ENCODE peak calls at places on chromosome 4, in six cellular contexts. I is sigmoid colon, N is tibial nerve, C is GM12892, V is GM12891, S is esophagus squamous epithelium. A is an unnamed sample.

GRCh38 chr4:180828455-180829018 is 1414.7 kb upstream of the TENM3 start:
- DNase-seq in I (no peak), C (no peak), S (no peak), N (no peak), V (no peak), A (peak; percentile 42)

GRCh38 chr4:146158036-146158745 is 17.3 kb upstream of the LSM6 start:
- DNase-seq in I (no peak), V (no peak), C (no peak), N (no peak), S (no peak), A (no peak)

GRCh38 chr4:41428941-41429669 is 108.9 kb upstream of the LIMCH1 start:
- DNase-seq in C (no peak), I (no peak), S (no peak), V (no peak), N (no peak), A (no peak)

GRCh38 chr4:47836655-47837581 is 949 bp downstream of the CORIN start:
- DNase-seq in V (peak; percentile 56), C (peak; percentile 52), S (peak; percentile 1), N (peak; percentile 42), I (peak; percentile 89), A (peak; percentile 63)

GRCh38 chr4:86497131-86497530 is 97.0 kb upstream of the PTPN13 start:
- DNase-seq in N (no peak), I (no peak), S (no peak), V (no peak), C (no peak), A (no peak)

GRCh38 chr4:111788046-111788642 is 357.1 kb upstream of the FAM241A start:
- DNase-seq in I (no peak), S (no peak), C (no peak), V (no peak), N (no peak), A (no peak)

GRCh38 chr4:140137654-140138053 is 16.3 kb downstream of the MAML3 start:
- DNase-seq in V (no peak), S (no peak), N (no peak), I (no peak), C (no peak), A (no peak)

GRCh38 chr4:71697031-71697430 is 86.8 kb downstream of the GC start:
- DNase-seq in C (no peak), N (no peak), S (no peak), V (no peak), I (no peak), A (no peak)

GRCh38 chr4:142778430-142778829 is 67.7 kb downstream of the INPP4B start:
- DNase-seq in N (no peak), C (no peak), I (no peak), S (no peak), V (no peak), A (no peak)

GRCh38 chr4:56530269-56531148 is 24.9 kb downstream of the ARL9 start:
- DNase-seq in C (peak; percentile 62), V (peak; percentile 58), S (peak; percentile 23), I (peak; percentile 96), N (peak; percentile 74), A (peak; percentile 98)
- TF ChIP-seq POLR2A in C (no peak), V (no peak), S (no peak), I (peak; percentile 35), N (peak; percentile 55), A (peak; percentile 88)

DNA sequence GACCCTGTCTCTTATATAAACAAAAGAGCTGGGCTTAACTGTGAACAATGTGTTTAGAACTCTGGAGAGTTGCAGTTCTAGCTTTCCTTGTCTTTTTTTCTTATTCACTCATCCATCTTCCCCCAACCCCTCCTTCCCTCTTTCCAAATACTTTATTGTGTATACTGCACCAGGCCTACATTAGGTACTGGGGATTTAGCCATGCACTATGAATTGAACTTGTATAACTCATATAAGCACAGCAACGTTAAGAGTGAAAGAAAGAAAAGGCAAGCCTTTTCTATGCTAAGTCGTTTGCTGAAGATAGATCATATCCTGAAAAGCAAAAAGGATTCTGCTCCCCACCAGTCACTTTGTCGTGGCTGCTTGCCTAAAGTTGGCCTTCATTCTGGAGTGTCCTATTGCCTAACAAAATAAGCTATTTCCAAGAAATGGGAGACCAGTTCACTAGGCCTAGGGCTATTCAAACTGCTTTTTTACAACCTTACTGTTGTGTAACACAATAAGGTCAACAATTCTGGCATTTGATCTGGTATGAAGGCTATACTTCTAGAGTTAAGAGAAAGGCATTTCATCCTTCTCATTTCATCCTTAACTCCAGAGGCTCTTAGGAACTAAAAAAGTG is 32.2 kb downstream of the CCNI start:
- DNase-seq in I (no peak), N (no peak), V (no peak), C (no peak), S (no peak), A (no peak)
- TF ChIP-seq POLR2A in I (no peak), N (no peak), V (no peak), C (no peak), S (no peak), A (no peak)

GRCh38 chr4:176910646-176911045 is 117.9 kb upstream of the VEGFC start:
- DNase-seq in S (no peak), N (no peak), I (no peak), C (no peak), V (no peak), A (no peak)
- TF ChIP-seq POLR2A in S (no peak), N (no peak), I (no peak), C (no peak), V (no peak), A (no peak)

GRCh38 chr4:10034612-10035104 is 13.4 kb upstream of the SLC2A9 start:
- DNase-seq in C (no peak), N (no peak), V (no peak), S (no peak), I (peak; percentile 19), A (no peak)

GRCh38 chr4:10035130-10035529 is 13.8 kb upstream of the SLC2A9 start:
- DNase-seq in I (peak; percentile 60), N (no peak), S (no peak), V (no peak), C (no peak), A (no peak)

GRCh38 chr4:10040049-10040892 is 19.0 kb upstream of the SLC2A9 start:
- DNase-seq in S (no peak), C (no peak), N (no peak), I (no peak), V (no peak), A (no peak)

GRCh38 chr4:10034136-10034535 is 12.8 kb upstream of the SLC2A9 start:
- DNase-seq in N (no peak), C (no peak), V (no peak), S (no peak), I (peak; percentile 56), A (no peak)

GRCh38 chr4:10036926-10037325 is 15.6 kb upstream of the SLC2A9 start:
- DNase-seq in C (no peak), N (no peak), V (no peak), I (no peak), S (no peak), A (no peak)
- TF ChIP-seq POLR2A in C (no peak), N (no peak), V (no peak), I (no peak), S (no peak), A (no peak)

GRCh38 chr4:101347267-101347556 is at the start of gene PPP3CA:
- DNase-seq in I (no peak), C (no peak), N (no peak), S (no peak), V (no peak), A (no peak)
- TF ChIP-seq POLR2A in I (no peak), C (peak; percentile 5), N (peak; percentile 63), S (peak; percentile 78), V (no peak), A (no peak)

GRCh38 chr4:145130130-145130529 is 32.0 kb downstream of the ABCE1 start:
- DNase-seq in N (no peak), I (no peak), V (no peak), C (no peak), S (no peak), A (no peak)

GRCh38 chr4:145132521-145133098 is 34.5 kb downstream of the ABCE1 start:
- DNase-seq in N (no peak), I (no peak), C (peak; percentile 9), V (no peak), S (no peak), A (no peak)

GRCh38 chr4:145130788-145131398 is 32.8 kb downstream of the ABCE1 start:
- DNase-seq in C (no peak), I (no peak), V (no peak), S (no peak), N (no peak), A (no peak)

DNA sequence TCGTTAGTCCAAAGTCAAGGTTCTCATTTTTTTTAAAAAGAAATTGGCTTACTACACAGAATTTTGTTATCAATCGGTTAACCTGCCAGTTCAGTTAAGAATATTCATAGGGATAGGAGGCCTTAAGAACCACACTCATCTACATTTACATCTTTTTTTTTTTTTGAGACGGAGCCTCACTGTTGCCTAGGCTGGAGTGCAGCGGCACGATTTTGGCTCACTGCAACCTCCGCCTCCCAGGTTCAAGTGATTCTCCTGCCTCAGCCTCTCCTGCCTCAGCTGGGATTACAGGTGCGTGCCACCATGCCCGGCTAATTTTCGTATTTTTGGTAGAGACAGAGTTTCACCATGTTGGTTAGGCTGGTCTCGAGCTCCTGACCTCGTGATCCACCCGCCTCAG is 33.7 kb downstream of the ABCE1 start:
- DNase-seq in I (no peak), C (no peak), V (no peak), N (no peak), S (no peak), A (no peak)
- TF ChIP-seq POLR2A in I (no peak), C (no peak), V (peak; percentile 21), N (no peak), S (no peak), A (no peak)

GRCh38 chr4:1981251-1982055 is 27.3 kb downstream of the NELFA start:
- DNase-seq in V (no peak), I (no peak), N (no peak), S (no peak), C (no peak), A (peak; percentile 31)

GRCh38 chr4:1982124-1983052 is 26.4 kb downstream of the NELFA start:
- DNase-seq in C (no peak), I (no peak), S (no peak), V (no peak), N (no peak), A (peak; percentile 58)

GRCh38 chr4:1984406-1985191 is 24.2 kb downstream of the NELFA start:
- DNase-seq in C (no peak), I (no peak), S (no peak), N (no peak), V (no peak), A (no peak)

GRCh38 chr4:1983846-1984405 is 24.8 kb downstream of the NELFA start:
- DNase-seq in I (no peak), N (no peak), V (no peak), C (no peak), S (no peak), A (peak; percentile 17)

DNA sequence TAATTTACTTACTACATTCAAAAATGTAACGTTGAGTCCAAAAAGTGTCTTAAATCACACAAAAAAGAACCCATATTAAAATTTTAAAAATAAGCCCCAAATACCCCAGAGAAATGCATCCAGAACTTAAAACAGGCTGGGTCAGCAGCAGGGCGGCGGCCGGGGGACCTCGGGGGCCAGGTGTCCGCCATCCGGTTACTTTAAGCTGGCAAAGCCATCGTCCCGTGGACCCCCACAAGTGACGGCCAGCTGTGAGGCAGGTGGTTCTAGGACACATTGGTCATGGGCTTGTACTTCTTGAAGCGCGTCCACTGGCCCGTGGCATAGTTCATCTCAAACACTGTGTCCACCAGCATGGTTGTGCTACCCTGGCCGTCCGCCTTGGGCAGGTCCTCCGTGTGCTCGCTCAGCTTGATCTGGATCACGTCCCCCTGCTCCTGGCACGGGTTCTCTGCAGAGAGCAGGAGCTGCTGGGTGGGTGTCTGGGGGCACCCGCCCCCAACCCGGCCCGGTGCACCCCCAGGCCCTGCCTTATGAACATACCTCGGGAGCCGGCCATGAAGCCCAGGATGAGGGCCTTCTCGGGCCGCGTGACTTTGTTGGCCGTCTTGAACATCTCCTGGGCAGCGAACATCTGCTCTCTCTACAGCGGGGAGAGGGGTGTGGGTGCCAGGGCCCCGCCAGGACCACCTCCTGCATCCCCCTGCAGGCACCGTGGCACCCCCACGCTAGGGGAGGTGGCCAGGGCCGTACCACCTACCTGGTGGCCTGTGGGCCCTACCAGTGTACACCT is 25.5 kb downstream of the NELFA start:
- DNase-seq in I (no peak), S (no peak), N (no peak), C (no peak), V (no peak), A (no peak)
- TF ChIP-seq POLR2A in I (no peak), S (no peak), N (no peak), C (peak; percentile 14), V (no peak), A (no peak)